ENCODE peak calls at places on chromosomes 6 and 20, in eight cellular contexts. One of them, this sample, is unnamed.

GRCh38 chr6:31922942-31923341 is 4.6 kb upstream of the C2 start:
- DNase-seq in NCI-H187 treated with DMSO at 0.1 percent for 48 hours: no peak
- DNase-seq in heart right ventricle: no peak
- DNase-seq in activated T-cell treated with anti-CD3 and anti-CD28 coated beads, Interleukin-2, amount 50 U/mL, for 72 hours: peak
- DNase-seq in CD4-positive, alpha-beta T cell: no peak
- DNase-seq in foreskin keratinocyte: no peak
- DNase-seq in activated naive CD4-positive, alpha-beta T cell: no peak
- DNase-seq in stimulated activated CD4-positive, alpha-beta T cell treated with anti-CD3 and anti-CD28 coated beads, Interleukin-2, amount 100 ng/mL, for 48 hours: no peak
- DNase-seq in this sample: peak

GRCh38 chr20:21719592-21720214 is 14.2 kb downstream of the PAX1 start:
- DNase-seq in NCI-H187 treated with DMSO at 0.1 percent for 48 hours: no peak
- DNase-seq in heart right ventricle: no peak
- DNase-seq in activated T-cell treated with anti-CD3 and anti-CD28 coated beads, Interleukin-2, amount 50 U/mL, for 72 hours: peak
- DNase-seq in CD4-positive, alpha-beta T cell: no peak
- DNase-seq in foreskin keratinocyte: no peak
- DNase-seq in activated naive CD4-positive, alpha-beta T cell: no peak
- DNase-seq in stimulated activated CD4-positive, alpha-beta T cell treated with anti-CD3 and anti-CD28 coated beads, Interleukin-2, amount 100 ng/mL, for 48 hours: peak
- DNase-seq in this sample: peak

GRCh38 chr6:35468980-35469710 is 944 bp downstream of the RPL10A start:
- DNase-seq in NCI-H187 treated with DMSO at 0.1 percent for 48 hours: no peak
- DNase-seq in heart right ventricle: no peak
- DNase-seq in activated T-cell treated with anti-CD3 and anti-CD28 coated beads, Interleukin-2, amount 50 U/mL, for 72 hours: no peak
- DNase-seq in CD4-positive, alpha-beta T cell: no peak
- DNase-seq in foreskin keratinocyte: no peak
- DNase-seq in activated naive CD4-positive, alpha-beta T cell: no peak
- DNase-seq in stimulated activated CD4-positive, alpha-beta T cell treated with anti-CD3 and anti-CD28 coated beads, Interleukin-2, amount 100 ng/mL, for 48 hours: no peak
- DNase-seq in this sample: no peak

GRCh38 chr20:36359668-36360406 is 53.7 kb downstream of the DLGAP4 start:
- DNase-seq in NCI-H187 treated with DMSO at 0.1 percent for 48 hours: no peak
- DNase-seq in heart right ventricle: no peak
- DNase-seq in activated T-cell treated with anti-CD3 and anti-CD28 coated beads, Interleukin-2, amount 50 U/mL, for 72 hours: no peak
- DNase-seq in CD4-positive, alpha-beta T cell: no peak
- DNase-seq in foreskin keratinocyte: no peak
- DNase-seq in activated naive CD4-positive, alpha-beta T cell: no peak
- DNase-seq in stimulated activated CD4-positive, alpha-beta T cell treated with anti-CD3 and anti-CD28 coated beads, Interleukin-2, amount 100 ng/mL, for 48 hours: no peak
- DNase-seq in this sample: no peak

GRCh38 chr6:112214749-112215269 is 39.6 kb downstream of the LAMA4 start:
- DNase-seq in NCI-H187 treated with DMSO at 0.1 percent for 48 hours: no peak
- DNase-seq in heart right ventricle: no peak
- DNase-seq in activated T-cell treated with anti-CD3 and anti-CD28 coated beads, Interleukin-2, amount 50 U/mL, for 72 hours: no peak
- DNase-seq in CD4-positive, alpha-beta T cell: no peak
- DNase-seq in foreskin keratinocyte: no peak
- DNase-seq in activated naive CD4-positive, alpha-beta T cell: no peak
- DNase-seq in stimulated activated CD4-positive, alpha-beta T cell treated with anti-CD3 and anti-CD28 coated beads, Interleukin-2, amount 100 ng/mL, for 48 hours: no peak
- DNase-seq in this sample: no peak

GRCh38 chr20:45407067-45407745 is 883 bp upstream of the DBNDD2 start:
- DNase-seq in NCI-H187 treated with DMSO at 0.1 percent for 48 hours: no peak
- DNase-seq in heart right ventricle: peak
- DNase-seq in activated T-cell treated with anti-CD3 and anti-CD28 coated beads, Interleukin-2, amount 50 U/mL, for 72 hours: peak
- DNase-seq in CD4-positive, alpha-beta T cell: no peak
- DNase-seq in foreskin keratinocyte: no peak
- DNase-seq in activated naive CD4-positive, alpha-beta T cell: no peak
- DNase-seq in stimulated activated CD4-positive, alpha-beta T cell treated with anti-CD3 and anti-CD28 coated beads, Interleukin-2, amount 100 ng/mL, for 48 hours: no peak
- DNase-seq in this sample: peak

GRCh38 chr6:44268095-44268628 is 2.1 kb upstream of the TMEM151B start:
- DNase-seq in NCI-H187 treated with DMSO at 0.1 percent for 48 hours: peak
- DNase-seq in heart right ventricle: no peak
- DNase-seq in activated T-cell treated with anti-CD3 and anti-CD28 coated beads, Interleukin-2, amount 50 U/mL, for 72 hours: peak
- DNase-seq in CD4-positive, alpha-beta T cell: peak
- DNase-seq in foreskin keratinocyte: no peak
- DNase-seq in activated naive CD4-positive, alpha-beta T cell: peak
- DNase-seq in stimulated activated CD4-positive, alpha-beta T cell treated with anti-CD3 and anti-CD28 coated beads, Interleukin-2, amount 100 ng/mL, for 48 hours: peak
- DNase-seq in this sample: peak

GRCh38 chr6:142562865-142563264 is 261.1 kb downstream of the ADGRG6 start:
- DNase-seq in NCI-H187 treated with DMSO at 0.1 percent for 48 hours: no peak
- DNase-seq in heart right ventricle: no peak
- DNase-seq in activated T-cell treated with anti-CD3 and anti-CD28 coated beads, Interleukin-2, amount 50 U/mL, for 72 hours: no peak
- DNase-seq in CD4-positive, alpha-beta T cell: no peak
- DNase-seq in foreskin keratinocyte: no peak
- DNase-seq in activated naive CD4-positive, alpha-beta T cell: no peak
- DNase-seq in stimulated activated CD4-positive, alpha-beta T cell treated with anti-CD3 and anti-CD28 coated beads, Interleukin-2, amount 100 ng/mL, for 48 hours: no peak
- DNase-seq in this sample: no peak

GRCh38 chr20:46636514-46636913 is 14.7 kb downstream of the SLC13A3 start:
- DNase-seq in NCI-H187 treated with DMSO at 0.1 percent for 48 hours: no peak
- DNase-seq in heart right ventricle: no peak
- DNase-seq in activated T-cell treated with anti-CD3 and anti-CD28 coated beads, Interleukin-2, amount 50 U/mL, for 72 hours: no peak
- DNase-seq in CD4-positive, alpha-beta T cell: no peak
- DNase-seq in foreskin keratinocyte: no peak
- DNase-seq in activated naive CD4-positive, alpha-beta T cell: no peak
- DNase-seq in stimulated activated CD4-positive, alpha-beta T cell treated with anti-CD3 and anti-CD28 coated beads, Interleukin-2, amount 100 ng/mL, for 48 hours: no peak
- DNase-seq in this sample: no peak

GRCh38 chr20:23361651-23362391 is at the start of gene GZF1:
- DNase-seq in NCI-H187 treated with DMSO at 0.1 percent for 48 hours: peak
- DNase-seq in heart right ventricle: peak
- DNase-seq in activated T-cell treated with anti-CD3 and anti-CD28 coated beads, Interleukin-2, amount 50 U/mL, for 72 hours: peak
- DNase-seq in CD4-positive, alpha-beta T cell: peak
- DNase-seq in foreskin keratinocyte: peak
- DNase-seq in activated naive CD4-positive, alpha-beta T cell: peak
- DNase-seq in stimulated activated CD4-positive, alpha-beta T cell treated with anti-CD3 and anti-CD28 coated beads, Interleukin-2, amount 100 ng/mL, for 48 hours: peak
- DNase-seq in this sample: peak

GRCh38 chr20:57462781-57463180 is 62.2 kb downstream of the CTCFL start:
- DNase-seq in NCI-H187 treated with DMSO at 0.1 percent for 48 hours: no peak
- DNase-seq in heart right ventricle: no peak
- DNase-seq in activated T-cell treated with anti-CD3 and anti-CD28 coated beads, Interleukin-2, amount 50 U/mL, for 72 hours: no peak
- DNase-seq in CD4-positive, alpha-beta T cell: no peak
- DNase-seq in foreskin keratinocyte: no peak
- DNase-seq in activated naive CD4-positive, alpha-beta T cell: no peak
- DNase-seq in stimulated activated CD4-positive, alpha-beta T cell treated with anti-CD3 and anti-CD28 coated beads, Interleukin-2, amount 100 ng/mL, for 48 hours: no peak
- DNase-seq in this sample: no peak

GRCh38 chr6:8059129-8059528 is 5.1 kb downstream of the BLOC1S5 start:
- DNase-seq in NCI-H187 treated with DMSO at 0.1 percent for 48 hours: no peak
- DNase-seq in heart right ventricle: no peak
- DNase-seq in activated T-cell treated with anti-CD3 and anti-CD28 coated beads, Interleukin-2, amount 50 U/mL, for 72 hours: no peak
- DNase-seq in CD4-positive, alpha-beta T cell: no peak
- DNase-seq in foreskin keratinocyte: no peak
- DNase-seq in activated naive CD4-positive, alpha-beta T cell: no peak
- DNase-seq in stimulated activated CD4-positive, alpha-beta T cell treated with anti-CD3 and anti-CD28 coated beads, Interleukin-2, amount 100 ng/mL, for 48 hours: no peak
- DNase-seq in this sample: no peak

GRCh38 chr6:98686008-98686601 is 148.3 kb upstream of the POU3F2 start:
- DNase-seq in NCI-H187 treated with DMSO at 0.1 percent for 48 hours: no peak
- DNase-seq in heart right ventricle: no peak
- DNase-seq in activated T-cell treated with anti-CD3 and anti-CD28 coated beads, Interleukin-2, amount 50 U/mL, for 72 hours: no peak
- DNase-seq in CD4-positive, alpha-beta T cell: no peak
- DNase-seq in foreskin keratinocyte: no peak
- DNase-seq in activated naive CD4-positive, alpha-beta T cell: no peak
- DNase-seq in stimulated activated CD4-positive, alpha-beta T cell treated with anti-CD3 and anti-CD28 coated beads, Interleukin-2, amount 100 ng/mL, for 48 hours: no peak
- DNase-seq in this sample: no peak

GRCh38 chr6:150055131-150055530 is 13.8 kb downstream of the ULBP3 start:
- DNase-seq in NCI-H187 treated with DMSO at 0.1 percent for 48 hours: no peak
- DNase-seq in heart right ventricle: no peak
- DNase-seq in activated T-cell treated with anti-CD3 and anti-CD28 coated beads, Interleukin-2, amount 50 U/mL, for 72 hours: no peak
- DNase-seq in CD4-positive, alpha-beta T cell: no peak
- DNase-seq in foreskin keratinocyte: no peak
- DNase-seq in activated naive CD4-positive, alpha-beta T cell: no peak
- DNase-seq in stimulated activated CD4-positive, alpha-beta T cell treated with anti-CD3 and anti-CD28 coated beads, Interleukin-2, amount 100 ng/mL, for 48 hours: no peak
- DNase-seq in this sample: no peak

GRCh38 chr6:138465007-138465645 is 34.2 kb downstream of the NHSL1 start:
- DNase-seq in NCI-H187 treated with DMSO at 0.1 percent for 48 hours: no peak
- DNase-seq in heart right ventricle: no peak
- DNase-seq in activated T-cell treated with anti-CD3 and anti-CD28 coated beads, Interleukin-2, amount 50 U/mL, for 72 hours: peak
- DNase-seq in CD4-positive, alpha-beta T cell: no peak
- DNase-seq in foreskin keratinocyte: peak
- DNase-seq in activated naive CD4-positive, alpha-beta T cell: no peak
- DNase-seq in stimulated activated CD4-positive, alpha-beta T cell treated with anti-CD3 and anti-CD28 coated beads, Interleukin-2, amount 100 ng/mL, for 48 hours: no peak
- DNase-seq in this sample: no peak

GRCh38 chr6:132405143-132405915 is 4.1 kb upstream of the MOXD1 start:
- DNase-seq in NCI-H187 treated with DMSO at 0.1 percent for 48 hours: no peak
- DNase-seq in heart right ventricle: no peak
- DNase-seq in activated T-cell treated with anti-CD3 and anti-CD28 coated beads, Interleukin-2, amount 50 U/mL, for 72 hours: no peak
- DNase-seq in CD4-positive, alpha-beta T cell: no peak
- DNase-seq in foreskin keratinocyte: peak
- DNase-seq in activated naive CD4-positive, alpha-beta T cell: no peak
- DNase-seq in stimulated activated CD4-positive, alpha-beta T cell treated with anti-CD3 and anti-CD28 coated beads, Interleukin-2, amount 100 ng/mL, for 48 hours: no peak
- DNase-seq in this sample: no peak

GRCh38 chr6:30600576-30600975 is 16.5 kb downstream of the PPP1R10 start:
- DNase-seq in NCI-H187 treated with DMSO at 0.1 percent for 48 hours: no peak
- DNase-seq in heart right ventricle: peak
- DNase-seq in activated T-cell treated with anti-CD3 and anti-CD28 coated beads, Interleukin-2, amount 50 U/mL, for 72 hours: no peak
- DNase-seq in CD4-positive, alpha-beta T cell: no peak
- DNase-seq in foreskin keratinocyte: no peak
- DNase-seq in activated naive CD4-positive, alpha-beta T cell: no peak
- DNase-seq in stimulated activated CD4-positive, alpha-beta T cell treated with anti-CD3 and anti-CD28 coated beads, Interleukin-2, amount 100 ng/mL, for 48 hours: no peak
- DNase-seq in this sample: no peak

GRCh38 chr6:134911532-134911931 is 38.4 kb downstream of the ALDH8A1 start:
- DNase-seq in NCI-H187 treated with DMSO at 0.1 percent for 48 hours: no peak
- DNase-seq in heart right ventricle: no peak
- DNase-seq in activated T-cell treated with anti-CD3 and anti-CD28 coated beads, Interleukin-2, amount 50 U/mL, for 72 hours: no peak
- DNase-seq in CD4-positive, alpha-beta T cell: no peak
- DNase-seq in foreskin keratinocyte: peak
- DNase-seq in activated naive CD4-positive, alpha-beta T cell: no peak
- DNase-seq in stimulated activated CD4-positive, alpha-beta T cell treated with anti-CD3 and anti-CD28 coated beads, Interleukin-2, amount 100 ng/mL, for 48 hours: no peak
- DNase-seq in this sample: no peak

GRCh38 chr20:41704896-41705295 is 86.7 kb upstream of the CHD6 start:
- DNase-seq in NCI-H187 treated with DMSO at 0.1 percent for 48 hours: no peak
- DNase-seq in heart right ventricle: no peak
- DNase-seq in activated T-cell treated with anti-CD3 and anti-CD28 coated beads, Interleukin-2, amount 50 U/mL, for 72 hours: no peak
- DNase-seq in CD4-positive, alpha-beta T cell: no peak
- DNase-seq in foreskin keratinocyte: no peak
- DNase-seq in activated naive CD4-positive, alpha-beta T cell: no peak
- DNase-seq in stimulated activated CD4-positive, alpha-beta T cell treated with anti-CD3 and anti-CD28 coated beads, Interleukin-2, amount 100 ng/mL, for 48 hours: no peak
- DNase-seq in this sample: no peak

GRCh38 chr6:22631101-22631500 is 61.7 kb downstream of the HDGFL1 start:
- DNase-seq in NCI-H187 treated with DMSO at 0.1 percent for 48 hours: no peak
- DNase-seq in heart right ventricle: no peak
- DNase-seq in activated T-cell treated with anti-CD3 and anti-CD28 coated beads, Interleukin-2, amount 50 U/mL, for 72 hours: no peak
- DNase-seq in CD4-positive, alpha-beta T cell: no peak
- DNase-seq in foreskin keratinocyte: no peak
- DNase-seq in activated naive CD4-positive, alpha-beta T cell: no peak
- DNase-seq in stimulated activated CD4-positive, alpha-beta T cell treated with anti-CD3 and anti-CD28 coated beads, Interleukin-2, amount 100 ng/mL, for 48 hours: no peak
- DNase-seq in this sample: no peak